ENCODE peak calls at places on chromosomes 5 and 9, in seven cellular contexts. X, F, H, G, N, O and S are unnamed samples. For H3K4me1, the result is how much of the 10 kb centered on the place peaks cover.

GRCh38 chr5:125528881-125529280 is 782.4 kb upstream of the ZNF608 start:
- DNase-seq in X (no peak), F (no peak), H (no peak), G (no peak), N (no peak), O (no peak), S (no peak)

GRCh38 chr9:75672478-75672877 is 218.0 kb upstream of the PCSK5 start:
- DNase-seq in X (no peak), F (no peak), H (no peak), G (no peak), N (no peak), O (no peak), S (no peak)

GRCh38 chr5:172586118-172587060 is 54.7 kb upstream of the NEURL1B start:
- DNase-seq in X (no peak), F (no peak), H (no peak), G (no peak), N (peak), O (no peak), S (no peak)

GRCh38 chr5:2739360-2740050 is 12.0 kb downstream of the IRX2 start:
- DNase-seq in X (no peak), F (peak), H (no peak), G (no peak), N (no peak), O (no peak), S (no peak)

GRCh38 chr5:96338089-96338488 is 95.0 kb downstream of the PCSK1 start:
- DNase-seq in X (no peak), F (no peak), H (no peak), G (no peak), N (no peak), O (no peak), S (no peak)

GRCh38 chr5:171424726-171425125 is 5.3 kb downstream of the FGF18 start:
- DNase-seq in X (no peak), F (no peak), H (no peak), G (no peak), N (no peak), O (no peak), S (no peak)

GRCh38 chr9:114084282-114085073 is 6.4 kb upstream of the AMBP start:
- DNase-seq in X (no peak), F (no peak), H (no peak), G (no peak), N (no peak), O (no peak), S (peak)

GRCh38 chr9:137077010-137077747 is at the start of gene UAP1L1:
- DNase-seq in X (peak), F (peak), H (peak), G (peak), N (peak), O (peak), S (no peak)

GRCh38 chr5:134964359-134965270 is 3.1 kb upstream of the CATSPER3 start:
- DNase-seq in X (no peak), F (no peak), H (no peak), G (no peak), N (no peak), O (no peak), S (no peak)

GRCh38 chr9:100442072-100442471 is 15.1 kb downstream of the MSANTD3 start:
- DNase-seq in X (no peak), F (no peak), H (no peak), G (no peak), N (no peak), O (no peak), S (no peak)

GRCh38 chr5:65034782-65035181 is 266.1 kb downstream of the CWC27 start:
- DNase-seq in X (no peak), F (no peak), H (no peak), G (peak), N (peak), O (no peak), S (no peak)

DNA sequence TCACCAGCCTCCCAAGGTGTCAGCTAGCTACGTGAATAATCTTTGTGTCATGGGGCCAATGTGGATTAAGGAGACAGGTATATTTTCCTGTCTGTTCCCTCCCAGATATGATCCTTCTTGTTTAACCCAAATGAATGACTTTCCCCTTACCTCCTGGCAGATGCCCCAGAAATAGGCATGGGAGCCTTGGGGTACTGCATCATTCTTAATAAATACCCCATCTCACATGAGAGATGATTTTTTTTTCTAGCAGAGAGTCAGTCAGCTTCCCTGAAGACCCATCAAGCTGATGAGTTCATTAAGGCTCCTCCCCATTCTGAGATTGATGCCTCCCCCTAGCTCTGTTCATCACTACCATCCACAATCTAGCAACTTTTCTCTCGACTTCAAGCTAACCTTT is 143.5 kb downstream of the ACER2 start:
- DNase-seq in X (no peak), F (no peak), H (no peak), G (no peak), N (no peak), O (no peak), S (no peak)
- H3K4me1 ChIP-seq in X (under half), F (under half), H (under half), G (under half), N (under half), O (under half), S (under half)

GRCh38 chr9:33264473-33265177 is at the start of the genes BAG1 and CHMP5:
- DNase-seq in X (peak), F (peak), H (peak), G (peak), N (peak), O (peak), S (peak)
- H3K4me1 ChIP-seq in X (under half), F (under half), H (under half), G (under half), N (under half), O (under half), S (under half)

GRCh38 chr5:157282150-157282549 is 16.2 kb downstream of the CYFIP2 start:
- DNase-seq in X (no peak), F (no peak), H (no peak), G (no peak), N (no peak), O (no peak), S (no peak)

GRCh38 chr5:157280927-157281326 is 15.0 kb downstream of the CYFIP2 start:
- DNase-seq in X (no peak), F (no peak), H (no peak), G (no peak), N (no peak), O (no peak), S (no peak)

GRCh38 chr5:157285310-157286035 is 19.6 kb downstream of the CYFIP2 start:
- DNase-seq in X (no peak), F (no peak), H (no peak), G (no peak), N (no peak), O (no peak), S (no peak)

GRCh38 chr5:157284458-157285212 is 18.7 kb downstream of the CYFIP2 start:
- DNase-seq in X (no peak), F (no peak), H (no peak), G (no peak), N (no peak), O (no peak), S (no peak)

GRCh38 chr5:157283434-157283833 is 17.5 kb downstream of the CYFIP2 start:
- DNase-seq in X (no peak), F (no peak), H (no peak), G (no peak), N (no peak), O (no peak), S (no peak)
- H3K4me1 ChIP-seq in X (under half), F (under half), H (under half), G (under half), N (under half), O (under half), S (under half)

DNA sequence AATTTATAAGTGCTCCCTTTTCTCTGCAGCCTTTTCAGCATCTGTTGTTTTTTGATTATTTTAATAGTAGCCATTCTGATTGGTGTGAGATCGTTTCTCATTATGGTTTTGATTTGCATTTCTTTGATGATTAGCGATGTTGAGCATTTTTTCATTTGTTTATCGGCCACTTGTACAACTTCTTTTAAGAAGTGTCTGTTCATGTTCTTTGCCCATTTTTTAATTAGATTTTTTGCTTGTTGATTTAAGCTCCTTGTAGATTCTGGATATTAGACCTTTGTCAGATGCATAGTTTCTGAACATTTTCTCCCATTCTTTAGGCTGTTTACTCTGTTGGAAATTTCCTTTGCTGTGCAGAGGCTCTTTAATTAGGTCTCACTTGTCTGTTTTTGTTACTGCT is 46.3 kb downstream of the FYB1 start:
- DNase-seq in X (no peak), F (no peak), H (no peak), G (no peak), N (no peak), O (no peak), S (no peak)
- H3K4me1 ChIP-seq in X (under half), F (under half), H (under half), G (under half), N (under half), O (under half), S (under half)